ENCODE peak calls at places on chromosome 17, in seven cellular contexts. C is ovary, X is GM23338, Y is GM13977, K is lung, I is GM10248, A is A549. G is an unnamed sample.

GRCh38 chr17:64109400-64109799 is 20.5 kb downstream of the ERN1 start:
- DNase-seq in C (no peak), X (no peak), Y (no peak), K (no peak), I (no peak), A (no peak), G (no peak)

GRCh38 chr17:43832168-43832975 is 574 bp downstream of the MPP3 start:
- DNase-seq in C (peak; percentile 40), X (peak; percentile 54), Y (peak; percentile 40), K (peak; percentile 52), I (no peak), A (peak; percentile 76), G (peak; percentile 56)

GRCh38 chr17:1454541-1454940 is 1.5 kb downstream of the CRK start:
- DNase-seq in C (no peak), X (no peak), Y (no peak), K (no peak), I (no peak), A (no peak), G (no peak)

GRCh38 chr17:77354721-77355455 is 214.1 kb downstream of the SEC14L1 start:
- DNase-seq in C (peak; percentile 97), X (no peak), Y (no peak), K (peak; percentile 41), I (peak; percentile 14), A (peak; percentile 65), G (peak; percentile 91)

GRCh38 chr17:78401246-78401645 is 22.8 kb downstream of the PGS1 start:
- DNase-seq in C (no peak), X (no peak), Y (no peak), K (no peak), I (no peak), A (no peak), G (no peak)

GRCh38 chr17:30961213-30962188 is 9.3 kb upstream of the RNF135 start:
- DNase-seq in C (no peak), X (peak; percentile 17), Y (peak; percentile 42), K (no peak), I (peak; percentile 51), A (peak; percentile 55), G (no peak)

GRCh38 chr17:5049314-5049819 is 14.1 kb upstream of the SLC52A1 start:
- DNase-seq in C (no peak), X (no peak), Y (no peak), K (no peak), I (no peak), A (no peak), G (no peak)

GRCh38 chr17:50817142-50817751 is 18.1 kb upstream of the WFIKKN2 start:
- DNase-seq in C (peak; percentile 67), X (peak; percentile 71), Y (no peak), K (peak; percentile 43), I (peak; percentile 71), A (peak; percentile 43), G (peak; percentile 38)

GRCh38 chr17:62572488-62573469 is 54.7 kb upstream of the MRC2 start:
- DNase-seq in C (no peak), X (no peak), Y (no peak), K (no peak), I (no peak), A (no peak), G (no peak)

GRCh38 chr17:19753661-19754463 is 5.8 kb upstream of the ALDH3A1 start:
- DNase-seq in C (no peak), X (peak; percentile 33), Y (no peak), K (no peak), I (no peak), A (peak; percentile 91), G (no peak)

GRCh38 chr17:62869885-62870580 is 61.9 kb upstream of the MARCHF10 start:
- DNase-seq in C (no peak), X (peak; percentile 97), Y (no peak), K (no peak), I (no peak), A (peak; percentile 36), G (no peak)

GRCh38 chr17:67980456-67980855 is 15.8 kb downstream of the C17orf58 start:
- DNase-seq in C (no peak), X (no peak), Y (no peak), K (no peak), I (no peak), A (no peak), G (no peak)

GRCh38 chr17:13538841-13539411 is 62.8 kb downstream of the HS3ST3A1 start:
- DNase-seq in C (no peak), X (no peak), Y (no peak), K (no peak), I (no peak), A (no peak), G (no peak)

GRCh38 chr17:57313276-57313835 is 57.0 kb downstream of the MSI2 start:
- DNase-seq in C (no peak), X (peak; percentile 33), Y (no peak), K (no peak), I (no peak), A (no peak), G (no peak)

GRCh38 chr17:77881545-77881944 is 77.0 kb upstream of the TNRC6C start:
- DNase-seq in C (peak; percentile 44), X (no peak), Y (peak; percentile 94), K (peak; percentile 82), I (peak; percentile 94), A (no peak), G (peak; percentile 57)

GRCh38 chr17:27379863-27380533 is 76.2 kb upstream of the KSR1 start:
- DNase-seq in C (peak; percentile 46), X (peak; percentile 18), Y (no peak), K (peak; percentile 58), I (no peak), A (no peak), G (peak; percentile 73)

GRCh38 chr17:6426356-6427101 is 8.4 kb downstream of the AIPL1 start:
- DNase-seq in C (no peak), X (no peak), Y (no peak), K (no peak), I (no peak), A (no peak), G (no peak)

GRCh38 chr17:67403065-67403464 is 26.0 kb downstream of the PITPNC1 start:
- DNase-seq in C (no peak), X (no peak), Y (no peak), K (no peak), I (no peak), A (no peak), G (no peak)

GRCh38 chr17:58338907-58339774 is 10.5 kb upstream of the TSPOAP1 start:
- DNase-seq in C (no peak), X (peak; percentile 74), Y (no peak), K (peak; percentile 54), I (peak; percentile 60), A (no peak), G (no peak)

GRCh38 chr17:7613769-7614421 is 802 bp downstream of the FXR2 start:
- DNase-seq in C (no peak), X (peak; percentile 17), Y (no peak), K (no peak), I (no peak), A (peak; percentile 54), G (no peak)

GRCh38 chr17:47949197-47949759 is 7.9 kb downstream of the PNPO start:
- DNase-seq in C (peak; percentile 94), X (peak; percentile 96), Y (peak; percentile 76), K (peak; percentile 92), I (peak; percentile 82), A (peak; percentile 85), G (peak; percentile 90)

GRCh38 chr17:48153711-48154642 is 46.4 kb downstream of the SNX11 start:
- DNase-seq in C (no peak), X (peak; percentile 80), Y (no peak), K (no peak), I (peak; percentile 32), A (peak; percentile 74), G (no peak)

GRCh38 chr17:74981979-74982662 is 5.3 kb upstream of the CDR2L start:
- DNase-seq in C (peak; percentile 64), X (peak; percentile 94), Y (peak; percentile 86), K (peak; percentile 72), I (peak; percentile 75), A (peak; percentile 76), G (peak; percentile 68)
- TF ChIP-seq CTCF in C (no peak), X (no peak), Y (no peak), K (no peak), I (no peak), A (peak; percentile 11), G (peak; percentile 14)

GRCh38 chr17:49587366-49588073 is 11.8 kb downstream of the NXPH3 start:
- DNase-seq in C (no peak), X (no peak), Y (no peak), K (no peak), I (no peak), A (no peak), G (no peak)
- TF ChIP-seq CTCF in C (no peak), X (no peak), Y (no peak), K (no peak), I (no peak), A (no peak), G (no peak)

GRCh38 chr17:73952136-73952497 is 251.4 kb upstream of the RPL38 start:
- DNase-seq in C (no peak), X (no peak), Y (no peak), K (no peak), I (no peak), A (no peak), G (no peak)

GRCh38 chr17:73953206-73954033 is 250.1 kb upstream of the RPL38 start:
- DNase-seq in C (no peak), X (no peak), Y (no peak), K (no peak), I (no peak), A (no peak), G (no peak)

GRCh38 chr17:73954981-73955380 is 248.5 kb upstream of the RPL38 start:
- DNase-seq in C (no peak), X (no peak), Y (no peak), K (no peak), I (no peak), A (no peak), G (no peak)

GRCh38 chr17:73950515-73950914 is 253.0 kb upstream of the RPL38 start:
- DNase-seq in C (no peak), X (peak; percentile 65), Y (no peak), K (no peak), I (no peak), A (no peak), G (no peak)

GRCh38 chr17:73952498-73953205 is 250.8 kb upstream of the RPL38 start:
- DNase-seq in C (no peak), X (peak; percentile 71), Y (peak; percentile 62), K (no peak), I (peak; percentile 59), A (peak; percentile 46), G (no peak)
- TF ChIP-seq CTCF in C (no peak), X (peak; percentile 51), Y (peak; percentile 33), K (peak; percentile 8), I (peak; percentile 12), A (peak; percentile 72), G (no peak)

GRCh38 chr17:42677921-42678781 is 1.4 kb upstream of the PLEKHH3 start:
- DNase-seq in C (peak; percentile 85), X (peak; percentile 96), Y (peak; percentile 94), K (peak; percentile 87), I (peak; percentile 89), A (peak; percentile 99), G (peak; percentile 90)

GRCh38 chr17:42679001-42679491 is 2.3 kb upstream of the PLEKHH3 start:
- DNase-seq in C (peak; percentile 73), X (peak; percentile 67), Y (peak; percentile 76), K (peak; percentile 66), I (peak; percentile 51), A (peak; percentile 80), G (peak; percentile 73)

GRCh38 chr17:42680331-42680808 is 1.3 kb downstream of the CCR10 start:
- DNase-seq in C (peak; percentile 64), X (no peak), Y (peak; percentile 60), K (no peak), I (no peak), A (peak; percentile 54), G (peak; percentile 66)

GRCh38 chr17:42681976-42682375 is 333 bp upstream of the CCR10 start:
- DNase-seq in C (no peak), X (no peak), Y (no peak), K (no peak), I (no peak), A (no peak), G (no peak)

GRCh38 chr17:42679492-42680330 is 1.9 kb downstream of the CCR10 start:
- DNase-seq in C (peak; percentile 72), X (peak; percentile 88), Y (peak; percentile 89), K (peak; percentile 73), I (peak; percentile 81), A (peak; percentile 92), G (peak; percentile 63)
- TF ChIP-seq CTCF in C (peak; percentile 95), X (peak; percentile 60), Y (peak; percentile 92), K (peak; percentile 76), I (peak; percentile 97), A (peak; percentile 86), G (peak; percentile 90)